ENCODE peak calls at places on chromosomes 12 and 14, in four cellular contexts. One of them, this sample, is unnamed.

GRCh38 chr12:74890237-74890599 is 319.4 kb downstream of the KCNC2 start:
- DNase-seq in NT2/D1: no peak
- DNase-seq in fibroblast of lung: peak; percentile 83
- DNase-seq in endothelial cell of umbilical vein: peak; percentile 79
- DNase-seq in this sample: peak; percentile 80

GRCh38 chr12:113174461-113175384 is 10.6 kb downstream of the DDX54 start:
- DNase-seq in NT2/D1: no peak
- DNase-seq in fibroblast of lung: peak; percentile 65
- DNase-seq in endothelial cell of umbilical vein: peak; percentile 66
- DNase-seq in this sample: peak; percentile 89

GRCh38 chr12:19892186-19892585 is 452.9 kb downstream of the AEBP2 start:
- DNase-seq in NT2/D1: no peak
- DNase-seq in fibroblast of lung: no peak
- DNase-seq in endothelial cell of umbilical vein: peak; percentile 72
- DNase-seq in this sample: no peak

GRCh38 chr12:77893918-77894317 is 63.2 kb downstream of the NAV3 start:
- DNase-seq in NT2/D1: no peak
- DNase-seq in fibroblast of lung: peak; percentile 35
- DNase-seq in endothelial cell of umbilical vein: peak; percentile 73
- DNase-seq in this sample: no peak

GRCh38 chr12:53222170-53223005 is 9.6 kb downstream of the RARG start:
- DNase-seq in NT2/D1: no peak
- DNase-seq in fibroblast of lung: no peak
- DNase-seq in endothelial cell of umbilical vein: no peak
- DNase-seq in this sample: peak; percentile 80

GRCh38 chr12:3200779-3201738 is 123.9 kb downstream of the TSPAN9 start:
- DNase-seq in NT2/D1: no peak
- DNase-seq in fibroblast of lung: peak; percentile 9
- DNase-seq in endothelial cell of umbilical vein: no peak
- DNase-seq in this sample: peak; percentile 41

GRCh38 chr12:95463019-95463418 is 10.9 kb upstream of the METAP2 start:
- DNase-seq in NT2/D1: no peak
- DNase-seq in fibroblast of lung: no peak
- DNase-seq in endothelial cell of umbilical vein: no peak
- DNase-seq in this sample: no peak

GRCh38 chr14:71487449-71487848 is 444.8 kb upstream of the RGS6 start:
- DNase-seq in NT2/D1: no peak
- DNase-seq in fibroblast of lung: no peak
- DNase-seq in endothelial cell of umbilical vein: no peak
- DNase-seq in this sample: no peak

GRCh38 chr14:81103443-81103842 is 117.3 kb downstream of the GTF2A1 start:
- DNase-seq in NT2/D1: no peak
- DNase-seq in fibroblast of lung: no peak
- DNase-seq in endothelial cell of umbilical vein: no peak
- DNase-seq in this sample: no peak

GRCh38 chr14:68757618-68758081 is 35.2 kb downstream of the ZFP36L1 start:
- DNase-seq in NT2/D1: no peak
- DNase-seq in fibroblast of lung: no peak
- DNase-seq in endothelial cell of umbilical vein: no peak
- DNase-seq in this sample: no peak

GRCh38 chr12:109612975-109613502 is 39.4 kb downstream of the MVK start:
- DNase-seq in NT2/D1: no peak
- DNase-seq in fibroblast of lung: no peak
- DNase-seq in endothelial cell of umbilical vein: no peak
- DNase-seq in this sample: no peak

GRCh38 chr14:76500011-76500410 is 124.1 kb downstream of the ESRRB start:
- DNase-seq in NT2/D1: no peak
- DNase-seq in fibroblast of lung: no peak
- DNase-seq in endothelial cell of umbilical vein: no peak
- DNase-seq in this sample: no peak

GRCh38 chr14:88321692-88322504 is 1.2 kb downstream of the KCNK10 start:
- DNase-seq in NT2/D1: no peak
- DNase-seq in fibroblast of lung: no peak
- DNase-seq in endothelial cell of umbilical vein: no peak
- DNase-seq in this sample: no peak

GRCh38 chr12:18171571-18171970 is 81.6 kb upstream of the RERGL start:
- DNase-seq in NT2/D1: no peak
- DNase-seq in fibroblast of lung: peak; percentile 63
- DNase-seq in endothelial cell of umbilical vein: no peak
- DNase-seq in this sample: peak; percentile 37

GRCh38 chr14:103442288-103442687 is 57.1 kb downstream of the MARK3 start:
- DNase-seq in NT2/D1: no peak
- DNase-seq in fibroblast of lung: peak; percentile 79
- DNase-seq in endothelial cell of umbilical vein: no peak
- DNase-seq in this sample: peak; percentile 66

GRCh38 chr12:111942557-111942956 is 70.4 kb downstream of the TMEM116 start:
- DNase-seq in NT2/D1: no peak
- DNase-seq in fibroblast of lung: peak; percentile 71
- DNase-seq in endothelial cell of umbilical vein: peak; percentile 76
- DNase-seq in this sample: peak; percentile 58

GRCh38 chr14:20455355-20456300 is 602 bp downstream of the APEX1 start:
- DNase-seq in NT2/D1: peak; percentile 33
- DNase-seq in fibroblast of lung: peak; percentile 89
- DNase-seq in endothelial cell of umbilical vein: no peak
- DNase-seq in this sample: peak; percentile 91

GRCh38 chr12:132424811-132425210 is 65.1 kb upstream of the FBRSL1 start:
- DNase-seq in NT2/D1: no peak
- DNase-seq in fibroblast of lung: no peak
- DNase-seq in endothelial cell of umbilical vein: no peak
- DNase-seq in this sample: no peak

GRCh38 chr14:98138666-98139065 is 1133.3 kb downstream of the BCL11B start:
- DNase-seq in NT2/D1: peak; percentile 32
- DNase-seq in fibroblast of lung: peak; percentile 2
- DNase-seq in endothelial cell of umbilical vein: no peak
- DNase-seq in this sample: no peak

GRCh38 chr12:13097526-13097925 is 5.9 kb downstream of the GSG1 start:
- DNase-seq in NT2/D1: no peak
- DNase-seq in fibroblast of lung: no peak
- DNase-seq in endothelial cell of umbilical vein: no peak
- DNase-seq in this sample: peak; percentile 37

GRCh38 chr12:98752726-98753125 is 107.6 kb downstream of the APAF1 start:
- DNase-seq in NT2/D1: no peak
- DNase-seq in fibroblast of lung: no peak
- DNase-seq in endothelial cell of umbilical vein: no peak
- DNase-seq in this sample: peak; percentile 70

GRCh38 chr14:32345311-32345771 is 16.2 kb downstream of the AKAP6 start:
- DNase-seq in NT2/D1: no peak
- DNase-seq in fibroblast of lung: peak; percentile 52
- DNase-seq in endothelial cell of umbilical vein: peak; percentile 16
- DNase-seq in this sample: peak; percentile 39

GRCh38 chr14:103679351-103679750 is 35.9 kb downstream of the XRCC3 start:
- DNase-seq in NT2/D1: no peak
- DNase-seq in fibroblast of lung: peak; percentile 31
- DNase-seq in endothelial cell of umbilical vein: peak; percentile 66
- DNase-seq in this sample: no peak

GRCh38 chr12:6080149-6081045 is 44.1 kb downstream of the VWF start:
- DNase-seq in NT2/D1: no peak
- DNase-seq in fibroblast of lung: no peak
- DNase-seq in endothelial cell of umbilical vein: no peak
- DNase-seq in this sample: no peak

GRCh38 chr12:76080729-76081415 is 3.6 kb downstream of the NAP1L1 start:
- DNase-seq in NT2/D1: no peak
- DNase-seq in fibroblast of lung: no peak
- DNase-seq in endothelial cell of umbilical vein: no peak
- DNase-seq in this sample: peak; percentile 14

GRCh38 chr14:30034049-30034635 is 106.5 kb upstream of the PRKD1 start:
- DNase-seq in NT2/D1: peak; percentile 9
- DNase-seq in fibroblast of lung: peak; percentile 6
- DNase-seq in endothelial cell of umbilical vein: no peak
- DNase-seq in this sample: no peak

GRCh38 chr14:76953196-76953945 is 75.1 kb downstream of the IRF2BPL start:
- DNase-seq in NT2/D1: no peak
- DNase-seq in fibroblast of lung: peak; percentile 82
- DNase-seq in endothelial cell of umbilical vein: peak; percentile 72
- DNase-seq in this sample: peak; percentile 85

GRCh38 chr14:61258985-61259384 is 22.2 kb downstream of the TMEM30B start:
- DNase-seq in NT2/D1: no peak
- DNase-seq in fibroblast of lung: peak; percentile 21
- DNase-seq in endothelial cell of umbilical vein: no peak
- DNase-seq in this sample: peak; percentile 58

GRCh38 chr12:75345531-75345930 is 11.1 kb downstream of the GLIPR1L1 start:
- DNase-seq in NT2/D1: no peak
- DNase-seq in fibroblast of lung: no peak
- DNase-seq in endothelial cell of umbilical vein: no peak
- DNase-seq in this sample: no peak

GRCh38 chr12:51847830-51848727 is at the start of gene FIGNL2:
- DNase-seq in NT2/D1: no peak
- DNase-seq in fibroblast of lung: no peak
- DNase-seq in endothelial cell of umbilical vein: peak; percentile 35
- DNase-seq in this sample: peak; percentile 42

GRCh38 chr14:94707494-94707893 is 62.4 kb downstream of the GSC start:
- DNase-seq in NT2/D1: peak; percentile 66
- DNase-seq in fibroblast of lung: no peak
- DNase-seq in endothelial cell of umbilical vein: no peak
- DNase-seq in this sample: no peak

GRCh38 chr14:91352101-91352500 is 65.5 kb downstream of the CCDC88C start:
- DNase-seq in NT2/D1: no peak
- DNase-seq in fibroblast of lung: no peak
- DNase-seq in endothelial cell of umbilical vein: no peak
- DNase-seq in this sample: no peak

GRCh38 chr12:1793426-1794210 is 26.7 kb upstream of the LRTM2 start:
- DNase-seq in NT2/D1: no peak
- DNase-seq in fibroblast of lung: no peak
- DNase-seq in endothelial cell of umbilical vein: no peak
- DNase-seq in this sample: no peak

GRCh38 chr12:91111366-91112321 is at the start of gene LUM:
- DNase-seq in NT2/D1: no peak
- DNase-seq in fibroblast of lung: peak; percentile 58
- DNase-seq in endothelial cell of umbilical vein: peak; percentile 6
- DNase-seq in this sample: peak; percentile 84

GRCh38 chr12:4974217-4974616 is 64.5 kb downstream of the KCNA1 start:
- DNase-seq in NT2/D1: no peak
- DNase-seq in fibroblast of lung: no peak
- DNase-seq in endothelial cell of umbilical vein: no peak
- DNase-seq in this sample: no peak

GRCh38 chr14:104690861-104691455 is 1.5 kb downstream of the INF2 start:
- DNase-seq in NT2/D1: no peak
- DNase-seq in fibroblast of lung: no peak
- DNase-seq in endothelial cell of umbilical vein: no peak
- DNase-seq in this sample: no peak

GRCh38 chr14:52121441-52121840 is 52.6 kb upstream of the NID2 start:
- DNase-seq in NT2/D1: no peak
- DNase-seq in fibroblast of lung: peak; percentile 23
- DNase-seq in endothelial cell of umbilical vein: no peak
- DNase-seq in this sample: no peak

GRCh38 chr14:52124791-52125661 is 56.2 kb upstream of the NID2 start:
- DNase-seq in NT2/D1: peak; percentile 39
- DNase-seq in fibroblast of lung: peak; percentile 92
- DNase-seq in endothelial cell of umbilical vein: peak; percentile 33
- DNase-seq in this sample: peak; percentile 88

GRCh38 chr14:52129733-52130132 is 60.9 kb upstream of the NID2 start:
- DNase-seq in NT2/D1: no peak
- DNase-seq in fibroblast of lung: no peak
- DNase-seq in endothelial cell of umbilical vein: no peak
- DNase-seq in this sample: no peak

GRCh38 chr14:52131640-52132320 is 62.9 kb upstream of the NID2 start:
- DNase-seq in NT2/D1: peak; percentile 71
- DNase-seq in fibroblast of lung: peak; percentile 96
- DNase-seq in endothelial cell of umbilical vein: peak; percentile 86
- DNase-seq in this sample: peak; percentile 98

GRCh38 chr14:52125885-52126284 is 57.0 kb upstream of the NID2 start:
- DNase-seq in NT2/D1: no peak
- DNase-seq in fibroblast of lung: no peak
- DNase-seq in endothelial cell of umbilical vein: no peak
- DNase-seq in this sample: no peak
- H3K9ac ChIP-seq in NT2/D1: no peak overlapping the region
- H3K9ac ChIP-seq in fibroblast of lung: peak overlapping the region; percentile 13
- H3K9ac ChIP-seq in endothelial cell of umbilical vein: no peak overlapping the region
- H3K9ac ChIP-seq in this sample: peak overlapping the region; percentile 51

DNA sequence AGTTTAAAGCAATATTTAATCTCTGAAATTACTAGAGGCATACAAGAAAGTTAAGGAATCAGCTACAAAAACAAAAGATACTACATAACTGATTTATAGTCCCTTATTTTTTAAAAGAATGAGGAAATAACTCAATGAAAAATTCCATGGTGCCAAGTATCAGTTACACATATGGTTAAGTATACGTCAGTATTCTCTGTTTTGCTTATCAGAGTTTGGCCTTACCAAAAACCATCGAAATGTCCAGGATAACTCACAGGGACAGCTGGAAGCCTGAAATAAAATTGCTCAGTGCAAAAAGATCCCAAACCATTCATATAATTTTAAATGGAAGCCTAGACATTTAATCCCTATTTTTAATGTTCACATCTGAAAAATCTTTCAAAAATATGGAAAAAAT is 3.6 kb downstream of the CFL2 start:
- DNase-seq in NT2/D1: no peak
- DNase-seq in fibroblast of lung: peak; percentile 28
- DNase-seq in endothelial cell of umbilical vein: peak; percentile 6
- DNase-seq in this sample: peak; percentile 51
- H3K4me3 ChIP-seq in NT2/D1: no peak overlapping the region
- H3K4me3 ChIP-seq in fibroblast of lung: peak overlapping the region; percentile 4
- H3K4me3 ChIP-seq in endothelial cell of umbilical vein: no peak overlapping the region
- H3K4me3 ChIP-seq in this sample: peak overlapping the region; percentile 50

DNA sequence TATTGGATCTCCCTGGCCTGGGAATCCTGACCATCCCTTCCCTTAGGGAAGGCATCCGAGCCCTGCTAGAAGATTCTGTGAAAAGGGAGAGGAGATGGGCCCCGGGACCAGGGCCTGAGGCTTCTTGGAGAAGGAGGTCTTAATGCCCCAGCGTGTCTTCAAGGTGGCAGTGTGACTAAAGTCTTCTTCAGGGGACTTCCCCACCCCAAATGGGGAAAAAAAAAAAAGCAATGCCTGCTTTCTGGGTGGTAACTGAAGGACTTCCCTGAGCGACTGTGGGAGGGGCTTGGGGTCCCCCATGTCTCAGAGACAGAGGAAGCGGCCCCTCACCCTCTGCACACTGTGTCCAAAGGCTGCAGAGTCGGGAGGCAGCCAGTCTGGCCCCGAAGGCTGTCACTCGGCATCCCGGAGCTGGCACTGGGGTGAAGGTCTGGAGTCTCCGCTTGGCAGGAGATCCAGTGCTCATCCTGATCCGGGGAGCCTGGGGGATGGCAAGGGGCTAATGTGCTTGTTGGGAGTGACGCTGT is 7.8 kb upstream of the PGF start:
- DNase-seq in NT2/D1: no peak
- DNase-seq in fibroblast of lung: no peak
- DNase-seq in endothelial cell of umbilical vein: no peak
- DNase-seq in this sample: no peak
- H3K9ac ChIP-seq in NT2/D1: no peak overlapping the region
- H3K9ac ChIP-seq in fibroblast of lung: no peak overlapping the region
- H3K9ac ChIP-seq in endothelial cell of umbilical vein: no peak overlapping the region
- H3K9ac ChIP-seq in this sample: no peak overlapping the region

GRCh38 chr14:49770212-49770817 is 2.4 kb downstream of the KLHDC2 start:
- DNase-seq in NT2/D1: no peak
- DNase-seq in fibroblast of lung: peak; percentile 62
- DNase-seq in endothelial cell of umbilical vein: no peak
- DNase-seq in this sample: peak; percentile 54
- H3K4me3 ChIP-seq in NT2/D1: no peak overlapping the region
- H3K4me3 ChIP-seq in fibroblast of lung: no peak overlapping the region
- H3K4me3 ChIP-seq in endothelial cell of umbilical vein: no peak overlapping the region
- H3K4me3 ChIP-seq in this sample: peak overlapping the region; percentile 92

GRCh38 chr12:7219599-7220243 is 30.2 kb downstream of the PEX5 start:
- DNase-seq in NT2/D1: peak; percentile 96
- DNase-seq in fibroblast of lung: peak; percentile 82
- DNase-seq in endothelial cell of umbilical vein: peak; percentile 71
- DNase-seq in this sample: peak; percentile 91
- H3K9ac ChIP-seq in NT2/D1: no peak overlapping the region
- H3K9ac ChIP-seq in fibroblast of lung: no peak overlapping the region
- H3K9ac ChIP-seq in endothelial cell of umbilical vein: no peak overlapping the region
- H3K9ac ChIP-seq in this sample: no peak overlapping the region

GRCh38 chr12:49697808-49698207 is 9.4 kb downstream of the FMNL3 start:
- DNase-seq in NT2/D1: no peak
- DNase-seq in fibroblast of lung: no peak
- DNase-seq in endothelial cell of umbilical vein: no peak
- DNase-seq in this sample: no peak
- H3K4me3 ChIP-seq in NT2/D1: no peak overlapping the region
- H3K4me3 ChIP-seq in fibroblast of lung: no peak overlapping the region
- H3K4me3 ChIP-seq in endothelial cell of umbilical vein: no peak overlapping the region
- H3K4me3 ChIP-seq in this sample: no peak overlapping the region

This sample was measured in adipocyte.